ENCODE peak calls at places on chromosomes 16 and 17, in four cellular contexts. K is MM.1S, G is colonic mucosa, X is lower leg skin. V is an unnamed sample.

GRCh38 chr16:26765087-26765486 is 301.6 kb upstream of the C16orf82 start:
- DNase-seq in G (no peak), K (no peak), X (no peak), V (peak)

GRCh38 chr17:8120520-8121443 is 2.5 kb upstream of the ALOXE3 start:
- DNase-seq in K (peak), X (peak), G (peak), V (peak)

GRCh38 chr16:51243836-51244483 is 92.9 kb upstream of the SALL1 start:
- DNase-seq in K (no peak), X (no peak), G (peak), V (no peak)

GRCh38 chr16:54080524-54081008 is 206.0 kb downstream of the IRX3 start:
- DNase-seq in K (no peak), G (no peak), X (no peak), V (no peak)

GRCh38 chr16:1688807-1689560 is 10.9 kb downstream of the JPT2 start:
- DNase-seq in G (no peak), X (no peak), K (no peak), V (no peak)

GRCh38 chr16:74224828-74225227 is 71.8 kb upstream of the PSMD7 start:
- DNase-seq in K (no peak), G (no peak), X (no peak), V (no peak)

GRCh38 chr16:401468-402348 is at the start of gene DECR2:
- DNase-seq in X (peak), G (peak), K (peak), V (peak)

GRCh38 chr17:82415336-82415735 is 2.8 kb upstream of the HEXD start:
- DNase-seq in G (no peak), X (no peak), K (no peak), V (no peak)

GRCh38 chr16:2365895-2366294 is 25.4 kb upstream of the ABCA3 start:
- DNase-seq in K (no peak), X (no peak), G (no peak), V (no peak)

GRCh38 chr16:82824408-82824807 is 197.6 kb downstream of the CDH13 start:
- DNase-seq in X (no peak), K (no peak), G (no peak), V (no peak)

GRCh38 chr17:58307468-58308172 is 21.0 kb downstream of the TSPOAP1 start:
- DNase-seq in G (no peak), K (no peak), X (peak), V (no peak)

GRCh38 chr17:21199311-21199710 is 14.7 kb downstream of the TMEM11 start:
- DNase-seq in X (no peak), K (no peak), G (no peak), V (no peak)

GRCh38 chr17:27621557-27621956 is 9.4 kb upstream of the LGALS9 start:
- DNase-seq in K (no peak), G (no peak), X (no peak), V (no peak)

GRCh38 chr17:36600477-36600876 is 906 bp upstream of the MRM1 start:
- DNase-seq in G (no peak), K (no peak), X (peak), V (no peak)

GRCh38 chr17:81253358-81254131 is 14.4 kb downstream of the NDUFAF8 start:
- DNase-seq in K (no peak), G (peak), X (no peak), V (peak)

GRCh38 chr17:59371426-59372099 is 40.1 kb downstream of the YPEL2 start:
- DNase-seq in X (peak), K (no peak), G (peak), V (no peak)

GRCh38 chr17:41812176-41813038 is at the start of gene FKBP10:
- DNase-seq in X (peak), G (peak), K (peak), V (peak)

GRCh38 chr17:1998426-1998784 is 26.7 kb downstream of the RTN4RL1 start:
- DNase-seq in G (peak), K (no peak), X (no peak), V (no peak)

GRCh38 chr17:78905111-78905510 is 2.1 kb upstream of the CEP295NL start:
- DNase-seq in X (no peak), G (no peak), K (no peak), V (no peak)

GRCh38 chr17:78634154-78634553 is 57.0 kb upstream of the DNAH17 start:
- DNase-seq in K (no peak), X (no peak), G (no peak), V (no peak)

GRCh38 chr17:48013876-48014602 is 23.6 kb downstream of the COPZ2 start:
- DNase-seq in G (no peak), K (no peak), X (no peak), V (no peak)
- H3K4me3 ChIP-seq in G (no peak), K (no peak), X (no peak), V (no peak)

GRCh38 chr17:62033317-62033716 is 31.8 kb downstream of the MED13 start:
- DNase-seq in G (no peak), X (no peak), K (no peak), V (no peak)
- H3K4me3 ChIP-seq in G (no peak), X (no peak), K (no peak), V (no peak)

GRCh38 chr17:44314524-44314868 is 6.1 kb downstream of the RUNDC3A start:
- DNase-seq in G (no peak), K (no peak), X (no peak), V (no peak)

GRCh38 chr17:44314031-44314430 is 5.6 kb downstream of the RUNDC3A start:
- DNase-seq in K (no peak), X (no peak), G (no peak), V (no peak)

GRCh38 chr17:44315760-44316731 is 7.6 kb downstream of the RUNDC3A start:
- DNase-seq in X (no peak), G (no peak), K (no peak), V (no peak)

GRCh38 chr17:44317545-44317944 is 7.1 kb downstream of the SLC25A39 start:
- DNase-seq in G (no peak), X (no peak), K (no peak), V (no peak)

DNA sequence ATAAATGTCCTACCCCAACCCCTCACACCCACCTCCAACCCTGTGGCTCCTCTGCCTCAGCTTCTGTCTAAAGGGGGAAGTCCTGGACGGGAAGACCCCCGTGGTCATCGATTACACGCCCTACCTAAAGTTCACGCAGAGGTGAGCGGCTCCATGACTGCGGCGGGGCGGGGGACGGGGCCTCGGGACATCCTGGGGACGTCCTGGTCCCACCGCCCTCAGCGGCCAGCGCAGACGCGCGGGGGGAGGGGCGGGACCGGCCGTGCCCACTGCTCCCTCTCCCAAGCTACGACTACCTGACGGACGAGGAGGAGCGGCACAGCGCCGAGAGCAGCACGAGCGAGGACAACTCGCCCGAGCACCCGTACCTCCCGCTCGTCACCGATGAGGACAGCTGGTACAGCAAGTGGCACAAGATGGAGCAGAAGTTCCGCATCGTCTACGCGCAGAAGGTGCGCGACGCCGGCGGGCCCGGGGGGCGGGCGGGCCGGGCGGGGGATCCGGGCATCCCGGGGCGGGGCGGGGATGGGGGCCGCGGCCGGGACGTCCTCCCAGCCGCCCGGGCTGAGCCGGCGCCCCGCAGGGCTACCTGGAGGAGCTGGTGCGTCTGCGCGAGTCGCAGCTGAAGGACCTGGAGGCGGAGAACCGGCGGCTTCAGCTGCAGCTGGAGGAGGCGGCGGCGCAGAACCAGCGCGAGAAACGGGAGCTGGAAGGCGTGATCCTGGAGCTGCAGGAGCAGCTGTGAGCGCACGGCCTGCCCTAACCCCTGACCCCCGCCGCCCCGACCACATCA is 6.7 kb downstream of the RUNDC3A start:
- DNase-seq in G (no peak), K (peak), X (no peak), V (peak)
- H3K4me3 ChIP-seq in G (no peak), K (peak), X (no peak), V (peak)

GRCh38 chr16:68446941-68447675 is 1.2 kb downstream of the SMPD3 start:
- DNase-seq in K (no peak), X (peak), G (no peak), V (no peak)
- H3K4me3 ChIP-seq in K (peak), X (no peak), G (no peak), V (no peak)

GRCh38 chr16:84467709-84468108 is 36.8 kb downstream of the MEAK7 start:
- DNase-seq in K (no peak), G (no peak), X (no peak), V (no peak)
- H3K4me3 ChIP-seq in K (no peak), G (no peak), X (no peak), V (no peak)

DNA sequence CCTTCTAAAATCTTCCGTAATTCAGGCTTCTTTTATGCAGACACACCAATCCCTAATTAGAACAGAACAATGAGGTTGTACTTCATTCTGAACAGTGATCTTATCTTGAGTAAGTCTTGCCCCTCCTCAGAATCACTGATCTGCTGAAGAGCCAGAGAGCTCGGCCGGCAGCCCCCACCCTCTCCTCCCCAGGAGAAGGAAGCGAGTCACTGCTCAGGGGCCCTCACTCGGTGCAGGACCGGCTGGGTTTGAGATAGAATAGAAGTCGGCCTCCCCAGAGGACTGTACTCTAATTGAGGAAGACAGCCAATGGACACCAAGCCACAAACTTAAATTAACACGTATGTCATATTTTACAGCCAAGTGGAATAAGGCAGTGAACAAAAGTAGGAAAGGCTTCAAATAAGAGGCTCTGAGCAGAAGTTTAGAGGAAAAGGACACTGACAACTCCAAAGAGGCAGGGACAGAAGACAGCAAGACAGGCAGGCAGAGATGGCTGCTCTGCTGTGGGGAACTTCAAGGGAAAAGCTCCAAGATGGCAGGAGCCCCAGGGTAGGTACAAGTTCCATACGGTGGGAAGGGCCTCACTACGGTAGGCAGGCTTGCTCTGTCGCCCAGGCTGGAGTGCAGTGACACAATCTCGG is 18.6 kb downstream of the CREBBP start:
- DNase-seq in K (no peak), X (no peak), G (no peak), V (no peak)
- H3K4me3 ChIP-seq in K (no peak), X (no peak), G (no peak), V (no peak)